ENCODE peak calls at places on chromosome 18, in nine cellular contexts. C is left ventricle myocardium inferior; R is fibroblast of lung; I is CD8-positive, alpha-beta memory T cell; S is brain microvascular endothelial cell; N is prostate gland; J is stomach; B is uterus; T is right lobe of liver. V is an unnamed sample.

GRCh38 chr18:8174758-8175157 is 434.5 kb upstream of the RAB12 start:
- DNase-seq in C (no peak), R (no peak), I (no peak), S (no peak), N (no peak), J (no peak), B (no peak), T (no peak), V (no peak)

GRCh38 chr18:68484241-68484640 is 230.7 kb downstream of the TMX3 start:
- DNase-seq in C (no peak), R (peak; percentile 63), I (no peak), S (peak; percentile 29), N (no peak), J (no peak), B (no peak), T (no peak), V (no peak)

GRCh38 chr18:5543854-5544389 is at the start of gene EPB41L3:
- DNase-seq in C (peak; percentile 50), R (peak; percentile 54), I (no peak), S (no peak), N (no peak), J (no peak), B (peak; percentile 39), T (peak; percentile 60), V (no peak)

GRCh38 chr18:66754335-66754734 is 150.4 kb upstream of the CDH19 start:
- DNase-seq in C (no peak), R (no peak), I (no peak), S (no peak), N (no peak), J (no peak), B (no peak), T (no peak), V (no peak)

GRCh38 chr18:60693426-60693825 is 320.9 kb upstream of the MC4R start:
- DNase-seq in C (no peak), R (peak; percentile 40), I (no peak), S (peak; percentile 40), N (no peak), J (no peak), B (no peak), T (no peak), V (no peak)

GRCh38 chr18:6857305-6857704 is 127.8 kb downstream of the ARHGAP28 start:
- DNase-seq in C (no peak), R (no peak), I (no peak), S (peak; percentile 3), N (no peak), J (no peak), B (no peak), T (no peak), V (no peak)

GRCh38 chr18:79856119-79857080 is 58.7 kb downstream of the KCNG2 start:
- DNase-seq in C (no peak), R (peak; percentile 35), I (no peak), S (no peak), N (no peak), J (no peak), B (no peak), T (peak; percentile 27), V (peak; percentile 78)

GRCh38 chr18:77648415-77648814 is 398.8 kb downstream of the GALR1 start:
- DNase-seq in C (no peak), R (no peak), I (no peak), S (no peak), N (no peak), J (no peak), B (no peak), T (no peak), V (no peak)

GRCh38 chr18:29540548-29540947 is 1363.6 kb upstream of the CDH2 start:
- DNase-seq in C (no peak), R (no peak), I (no peak), S (no peak), N (no peak), J (no peak), B (no peak), T (no peak), V (no peak)

GRCh38 chr18:56043691-56044090 is 455.7 kb upstream of the TCF4 start:
- DNase-seq in C (no peak), R (peak; percentile 30), I (no peak), S (no peak), N (peak; percentile 18), J (peak; percentile 39), B (no peak), T (peak; percentile 64), V (no peak)

GRCh38 chr18:25503567-25504081 is 151.7 kb upstream of the ZNF521 start:
- DNase-seq in C (peak; percentile 47), R (peak; percentile 80), I (no peak), S (peak; percentile 74), N (peak; percentile 28), J (no peak), B (peak; percentile 69), T (no peak), V (peak; percentile 46)

GRCh38 chr18:21509062-21509461 is 91.4 kb downstream of the ESCO1 start:
- DNase-seq in C (no peak), R (no peak), I (no peak), S (no peak), N (no peak), J (no peak), B (no peak), T (no peak), V (no peak)

GRCh38 chr18:25164837-25165791 is 186.9 kb downstream of the ZNF521 start:
- DNase-seq in C (peak; percentile 15), R (peak; percentile 78), I (no peak), S (peak; percentile 27), N (no peak), J (no peak), B (no peak), T (no peak), V (peak; percentile 7)

GRCh38 chr18:435940-436339 is 64.6 kb downstream of the COLEC12 start:
- DNase-seq in C (no peak), R (peak; percentile 70), I (no peak), S (no peak), N (no peak), J (no peak), B (no peak), T (no peak), V (no peak)

GRCh38 chr18:2997429-2997828 is 15.5 kb downstream of the LPIN2 start:
- DNase-seq in C (no peak), R (no peak), I (no peak), S (no peak), N (no peak), J (no peak), B (no peak), T (no peak), V (no peak)
- H3K27ac ChIP-seq in C (peak overlapping the region; percentile 78), R (no peak overlapping the region), I (no peak overlapping the region), S (no peak overlapping the region), N (peak overlapping the region; percentile 76), J (peak overlapping the region; percentile 82), B (no peak overlapping the region), T (peak overlapping the region; percentile 49), V (peak overlapping the region; percentile 71)

GRCh38 chr18:11149441-11150270 is at the start of gene PIEZO2:
- DNase-seq in C (peak; percentile 42), R (peak; percentile 54), I (no peak), S (peak; percentile 69), N (peak; percentile 24), J (peak; percentile 29), B (peak; percentile 31), T (peak; percentile 88), V (peak; percentile 81)

GRCh38 chr18:11147962-11148654 is 1.3 kb downstream of the PIEZO2 start:
- DNase-seq in C (no peak), R (no peak), I (no peak), S (no peak), N (no peak), J (no peak), B (no peak), T (no peak), V (no peak)

GRCh38 chr18:11147371-11147860 is 2.0 kb downstream of the PIEZO2 start:
- DNase-seq in C (no peak), R (no peak), I (no peak), S (no peak), N (no peak), J (no peak), B (no peak), T (no peak), V (no peak)

GRCh38 chr18:11150271-11150615 is 874 bp upstream of the PIEZO2 start:
- DNase-seq in C (no peak), R (no peak), I (no peak), S (no peak), N (no peak), J (no peak), B (no peak), T (no peak), V (peak; percentile 90)

DNA sequence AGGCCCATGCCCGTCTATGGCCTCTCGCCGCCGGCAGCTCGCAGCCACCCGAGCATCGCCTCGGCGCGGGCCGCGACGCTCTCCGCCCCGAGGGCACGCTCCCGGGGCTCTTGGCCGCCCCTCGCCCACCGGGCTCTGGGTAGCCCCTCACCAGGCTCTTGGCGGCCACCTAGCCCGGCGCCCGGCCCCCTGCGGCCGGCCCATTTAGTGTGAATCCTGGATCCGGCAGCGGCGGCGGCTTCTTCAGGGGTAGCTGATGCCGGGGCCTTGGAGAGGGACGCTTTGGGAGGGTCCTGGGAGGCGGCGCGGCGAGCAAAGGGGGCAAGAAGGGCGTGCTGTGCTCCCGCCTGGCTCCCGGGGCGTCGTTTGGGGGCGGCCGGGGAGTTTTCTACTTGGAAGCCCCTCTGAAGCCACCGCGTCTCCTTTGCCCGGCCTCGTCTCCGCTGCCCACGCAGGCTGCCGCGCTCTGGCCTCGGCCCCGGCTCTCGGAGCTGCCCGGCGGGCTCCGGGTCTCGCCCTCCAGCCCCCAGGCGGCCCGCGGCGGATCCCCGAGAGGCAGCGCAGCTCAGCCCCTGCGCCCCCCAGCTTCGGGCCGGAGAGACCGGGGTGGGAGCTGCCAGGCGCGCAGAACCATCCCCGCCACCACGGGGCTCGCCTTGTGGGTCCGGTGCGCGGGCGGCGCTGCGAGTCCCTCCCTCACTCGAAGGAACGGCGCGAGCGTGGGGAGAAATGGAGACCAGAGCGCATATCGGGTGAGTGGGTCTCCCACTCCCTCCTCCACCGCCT is 521 bp downstream of the PIEZO2 start:
- DNase-seq in C (no peak), R (no peak), I (no peak), S (no peak), N (no peak), J (no peak), B (no peak), T (no peak), V (no peak)
- H3K27ac ChIP-seq in C (no peak overlapping the region), R (no peak overlapping the region), I (no peak overlapping the region), S (peak overlapping the region; percentile 0), N (peak overlapping the region; percentile 50), J (no peak overlapping the region), B (no peak overlapping the region), T (peak overlapping the region; percentile 44), V (no peak overlapping the region)

GRCh38 chr18:36176739-36177138 is 10.6 kb upstream of the MOCOS start:
- DNase-seq in C (no peak), R (peak; percentile 95), I (no peak), S (peak; percentile 36), N (no peak), J (no peak), B (no peak), T (no peak), V (no peak)
- H3K27ac ChIP-seq in C (no peak overlapping the region), R (no peak overlapping the region), I (no peak overlapping the region), S (no peak overlapping the region), N (no peak overlapping the region), J (no peak overlapping the region), B (no peak overlapping the region), T (peak overlapping the region; percentile 96), V (no peak overlapping the region)

DNA sequence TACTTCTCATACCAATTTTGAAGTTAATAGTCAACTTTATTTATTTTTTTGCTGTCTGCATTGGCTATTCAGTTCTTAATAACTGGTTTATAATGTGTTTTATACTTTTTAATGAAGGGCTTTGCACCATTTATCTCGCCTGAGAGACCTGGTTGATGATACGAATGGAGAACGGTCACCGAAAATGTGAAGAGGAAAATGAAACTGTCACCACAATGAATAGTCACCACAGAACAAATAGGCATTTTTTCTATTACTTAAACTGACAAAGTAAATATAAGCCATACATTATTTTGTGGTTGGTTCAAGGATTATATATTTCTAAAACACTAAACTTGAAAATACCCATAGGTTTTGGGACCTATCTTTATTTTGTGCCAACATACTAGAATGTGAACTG is 20.4 kb downstream of the C18orf54 start:
- DNase-seq in C (no peak), R (no peak), I (no peak), S (no peak), N (no peak), J (no peak), B (no peak), T (no peak), V (no peak)
- H3K27ac ChIP-seq in C (no peak overlapping the region), R (no peak overlapping the region), I (no peak overlapping the region), S (no peak overlapping the region), N (no peak overlapping the region), J (no peak overlapping the region), B (no peak overlapping the region), T (no peak overlapping the region), V (no peak overlapping the region)